ENCODE peak calls at places on chromosomes 16 and 17, in eight cellular contexts. R is stomach; V is psoas muscle; B is mammary epithelial cell; M is A549; O is lung; A is cardiac fibroblast; C is activated CD8-positive, alpha-beta T cell treated with anti-CD3 and anti-CD28 coated beads for 36 hours. Q is an unnamed sample.

GRCh38 chr17:68596411-68596945 is 4.7 kb downstream of the FAM20A start:
- DNase-seq in R (no peak), V (peak), B (no peak), M (no peak), O (no peak), A (no peak), C (no peak), Q (no peak)

GRCh38 chr16:56797861-56798260 is 67.1 kb upstream of the SLC12A3 start:
- DNase-seq in R (no peak), V (no peak), B (no peak), M (no peak), O (no peak), A (no peak), C (no peak), Q (no peak)

GRCh38 chr16:79653337-79654000 is 52.9 kb upstream of the MAF start:
- DNase-seq in R (no peak), V (peak), B (no peak), M (no peak), O (peak), A (peak), C (no peak), Q (no peak)

GRCh38 chr16:31077592-31078199 is 3.5 kb downstream of the ZNF646 start:
- DNase-seq in R (no peak), V (no peak), B (no peak), M (no peak), O (no peak), A (no peak), C (no peak), Q (no peak)

GRCh38 chr17:53724726-53725125 is 98.0 kb upstream of the KIF2B start:
- DNase-seq in R (no peak), V (no peak), B (no peak), M (no peak), O (no peak), A (no peak), C (no peak), Q (no peak)

GRCh38 chr17:76485569-76485968 is 15.7 kb downstream of the RHBDF2 start:
- DNase-seq in R (no peak), V (no peak), B (peak), M (no peak), O (no peak), A (peak), C (no peak), Q (no peak)

GRCh38 chr16:23339781-23340180 is 37.7 kb downstream of the SCNN1B start:
- DNase-seq in R (no peak), V (no peak), B (peak), M (no peak), O (no peak), A (no peak), C (no peak), Q (no peak)

GRCh38 chr16:65410801-65411200 is 288.9 kb upstream of the CDH11 start:
- DNase-seq in R (no peak), V (no peak), B (peak), M (no peak), O (no peak), A (peak), C (no peak), Q (no peak)

GRCh38 chr17:71192848-71193247 is 928.0 kb upstream of the SOX9 start:
- DNase-seq in R (no peak), V (no peak), B (no peak), M (no peak), O (no peak), A (no peak), C (no peak), Q (no peak)

GRCh38 chr17:43924558-43924957 is 17.2 kb upstream of the MPP2 start:
- DNase-seq in R (no peak), V (no peak), B (no peak), M (no peak), O (no peak), A (no peak), C (no peak), Q (no peak)

GRCh38 chr17:78138204-78139060 is 7.8 kb upstream of the C17orf99 start:
- DNase-seq in R (no peak), V (no peak), B (no peak), M (no peak), O (peak), A (no peak), C (no peak), Q (no peak)

GRCh38 chr17:77405867-77406513 is 265.2 kb downstream of the SEC14L1 start:
- DNase-seq in R (no peak), V (no peak), B (no peak), M (no peak), O (no peak), A (no peak), C (no peak), Q (no peak)

GRCh38 chr17:72116692-72117469 is 3.9 kb upstream of the SOX9 start:
- DNase-seq in R (no peak), V (no peak), B (peak), M (no peak), O (no peak), A (no peak), C (no peak), Q (no peak)

DNA sequence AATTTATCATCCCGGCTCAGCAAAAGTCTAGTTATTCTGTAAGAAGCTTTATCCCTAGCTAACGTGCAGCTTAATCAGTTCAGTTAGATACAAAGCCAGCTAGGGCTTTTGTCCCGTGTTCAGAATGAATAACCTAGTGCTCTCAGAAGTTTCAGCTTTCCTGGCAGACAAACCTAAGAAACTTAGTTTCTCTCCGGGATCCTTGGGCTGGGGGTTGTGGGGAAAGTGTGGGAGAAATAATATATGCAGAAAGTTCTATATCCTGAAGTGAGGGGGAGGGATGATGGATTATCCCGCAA is 475.7 kb upstream of the CCL2 start:
- DNase-seq in R (no peak), V (no peak), B (no peak), M (no peak), O (no peak), A (no peak), C (no peak), Q (no peak)
- TF ChIP-seq CTCF in R (no peak), V (no peak), B (no peak), M (no peak), O (no peak), A (no peak), C (peak), Q (no peak)

DNA sequence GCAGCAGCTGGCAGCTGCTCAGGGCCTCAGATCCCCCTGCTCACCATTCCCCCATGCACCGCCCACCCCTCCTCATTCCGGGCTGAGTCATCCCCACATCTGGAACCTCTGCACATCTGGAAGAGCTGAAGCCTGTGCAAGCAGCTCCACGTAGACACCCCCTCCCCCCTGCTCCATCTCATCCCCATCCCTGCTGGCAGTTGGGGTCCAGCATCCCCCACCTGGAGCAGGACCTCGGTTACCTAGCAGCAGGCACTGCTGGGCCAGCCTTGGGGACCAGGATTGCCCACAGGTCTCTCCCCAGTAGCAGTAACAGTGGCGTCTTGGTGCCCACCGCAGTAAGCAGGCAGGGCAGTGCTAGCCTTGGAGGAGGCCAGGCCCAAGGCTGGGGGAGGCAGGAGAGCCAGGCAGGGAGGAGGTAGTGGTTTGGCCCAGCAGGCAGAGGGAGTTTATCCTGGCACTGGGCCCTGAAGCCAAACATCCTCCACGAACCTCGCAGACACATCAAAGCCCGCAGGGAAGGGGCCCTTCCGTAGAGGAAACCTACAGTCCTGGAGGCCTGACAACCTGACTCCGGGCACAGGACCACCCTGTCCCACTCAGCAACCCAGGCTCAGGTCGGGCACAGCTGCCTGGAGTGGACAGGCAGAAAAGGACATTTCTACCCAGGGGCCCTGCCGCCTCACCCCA is 7.7 kb upstream of the TMEM92 start:
- DNase-seq in R (peak), V (peak), B (peak), M (no peak), O (peak), A (peak), C (no peak), Q (no peak)
- TF ChIP-seq CTCF in R (no peak), V (no peak), B (no peak), M (no peak), O (no peak), A (peak), C (no peak), Q (no peak)

GRCh38 chr17:80254396-80255241 is 6.0 kb upstream of the RNF213 start:
- DNase-seq in R (peak), V (no peak), B (peak), M (peak), O (peak), A (peak), C (peak), Q (peak)

GRCh38 chr17:80256034-80256350 is 4.7 kb upstream of the RNF213 start:
- DNase-seq in R (no peak), V (no peak), B (no peak), M (no peak), O (no peak), A (no peak), C (no peak), Q (no peak)

GRCh38 chr17:80260791-80261158 is at the start of gene RNF213:
- DNase-seq in R (peak), V (peak), B (no peak), M (peak), O (peak), A (peak), C (peak), Q (no peak)

GRCh38 chr17:80259642-80260535 is 763 bp upstream of the RNF213 start:
- DNase-seq in R (peak), V (peak), B (peak), M (peak), O (peak), A (peak), C (peak), Q (no peak)

GRCh38 chr17:80257716-80258213 is 2.9 kb upstream of the RNF213 start:
- DNase-seq in R (no peak), V (no peak), B (no peak), M (no peak), O (no peak), A (no peak), C (no peak), Q (no peak)
- TF ChIP-seq CTCF in R (no peak), V (no peak), B (no peak), M (no peak), O (no peak), A (no peak), C (no peak), Q (no peak)

DNA sequence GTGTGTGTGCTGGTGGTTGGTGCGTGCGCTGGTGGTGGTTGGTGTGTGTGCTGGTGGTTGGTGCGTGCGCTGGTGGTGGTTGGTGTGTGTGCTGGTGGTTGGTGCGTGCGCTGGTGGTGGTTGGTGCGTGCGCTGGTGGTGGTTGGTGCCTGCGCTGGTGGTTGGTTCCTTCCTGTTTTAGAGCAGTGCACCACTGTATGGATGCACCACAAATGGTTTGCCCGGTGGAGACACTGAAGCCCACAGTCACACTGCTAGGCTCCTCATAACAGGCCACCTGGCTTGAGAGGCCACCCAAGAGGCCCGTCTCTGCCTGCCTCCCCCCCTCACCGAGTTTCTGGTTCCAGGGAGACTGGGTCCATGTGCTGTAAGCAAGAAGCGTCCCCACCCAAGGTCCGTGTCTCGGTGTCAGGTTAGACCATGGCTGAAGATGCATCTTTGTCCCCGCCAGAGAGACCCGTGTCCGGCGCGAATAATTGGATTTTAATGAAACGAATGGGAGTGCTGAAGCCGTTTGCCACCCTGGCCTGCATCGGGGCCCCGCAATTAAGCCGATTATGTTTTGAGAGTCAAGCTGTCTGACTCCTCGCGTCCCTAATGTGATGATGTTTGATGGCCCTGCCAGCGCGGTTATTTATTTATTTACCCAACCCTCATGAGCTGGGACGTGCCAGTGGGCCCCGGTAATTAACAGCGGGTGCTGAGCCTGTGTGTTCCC is 161.3 kb upstream of the GSE1 start:
- DNase-seq in R (no peak), V (no peak), B (no peak), M (no peak), O (no peak), A (no peak), C (no peak), Q (no peak)
- TF ChIP-seq CTCF in R (no peak), V (no peak), B (no peak), M (no peak), O (no peak), A (no peak), C (no peak), Q (no peak)